ENCODE peak calls at places on chromosomes 12 and 14, in four cellular contexts. F is AG10803; C is stimulated activated CD4-positive, alpha-beta T cell treated with anti-CD3 and anti-CD28 coated beads, Interleukin-15, amount 100 ng/mL, for 1 hour; R is NAMALWA. D is an unnamed sample.

GRCh38 chr14:61328629-61329262 is 7.4 kb downstream of the PRKCH start:
- DNase-seq in F (no peak), C (no peak), R (no peak), D (no peak)

GRCh38 chr12:115185529-115185928 is 501.6 kb upstream of the TBX3 start:
- DNase-seq in F (peak), C (no peak), R (no peak), D (no peak)

GRCh38 chr12:24681570-24681969 is 267.3 kb downstream of the BCAT1 start:
- DNase-seq in F (no peak), C (no peak), R (no peak), D (no peak)

GRCh38 chr14:105500726-105501101 is 9.7 kb downstream of the TEDC1 start:
- DNase-seq in F (no peak), C (no peak), R (no peak), D (no peak)

GRCh38 chr12:76878045-76878898 is 547 bp downstream of the CSRP2 start:
- DNase-seq in F (no peak), C (peak), R (peak), D (no peak)

GRCh38 chr14:24237463-24237955 is 4.8 kb downstream of the GMPR2 start:
- DNase-seq in F (peak), C (no peak), R (no peak), D (no peak)

GRCh38 chr14:65073605-65074201 is 28.6 kb downstream of the MAX start:
- DNase-seq in F (no peak), C (no peak), R (no peak), D (no peak)

GRCh38 chr14:91350813-91351507 is 66.7 kb downstream of the CCDC88C start:
- DNase-seq in F (no peak), C (no peak), R (peak), D (peak)

GRCh38 chr14:24051162-24051788 is 534 bp upstream of the CARMIL3 start:
- DNase-seq in F (no peak), C (peak), R (no peak), D (no peak)

GRCh38 chr12:12731785-12732184 is 14.6 kb downstream of the CDKN1B start:
- DNase-seq in F (no peak), C (no peak), R (no peak), D (no peak)

GRCh38 chr14:32491413-32492016 is 162.4 kb downstream of the AKAP6 start:
- DNase-seq in F (no peak), C (no peak), R (no peak), D (no peak)

GRCh38 chr12:40105265-40105514 is 691 bp downstream of the SLC2A13 start:
- DNase-seq in F (peak), C (no peak), R (no peak), D (peak)

GRCh38 chr12:72365151-72365550 is 93.0 kb downstream of the TRHDE start:
- DNase-seq in F (no peak), C (no peak), R (no peak), D (no peak)

GRCh38 chr12:678747-679712 is 15.8 kb upstream of the NINJ2 start:
- DNase-seq in F (no peak), C (no peak), R (no peak), D (no peak)

GRCh38 chr14:100616854-100617714 is 29.9 kb upstream of the BEGAIN start:
- DNase-seq in F (no peak), C (no peak), R (no peak), D (peak)

GRCh38 chr14:72961579-72962335 is 35.5 kb downstream of the DCAF4 start:
- DNase-seq in F (peak), C (no peak), R (no peak), D (no peak)

GRCh38 chr12:115922952-115923564 is 354.4 kb downstream of the MED13L start:
- DNase-seq in F (no peak), C (no peak), R (peak), D (peak)

GRCh38 chr14:98736701-98737338 is 535.2 kb downstream of the BCL11B start:
- DNase-seq in F (no peak), C (no peak), R (no peak), D (no peak)

GRCh38 chr12:108332791-108333382 is 6.2 kb downstream of the CMKLR1 start:
- DNase-seq in F (no peak), C (no peak), R (no peak), D (peak)

GRCh38 chr12:42936991-42937390 is 347.4 kb upstream of the PRICKLE1 start:
- DNase-seq in F (no peak), C (no peak), R (no peak), D (no peak)

GRCh38 chr12:91239497-91239896 is 56.9 kb upstream of the DCN start:
- DNase-seq in F (no peak), C (no peak), R (no peak), D (no peak)

GRCh38 chr12:26226629-26227375 is 31.4 kb downstream of the SSPN start:
- DNase-seq in F (peak), C (no peak), R (no peak), D (no peak)

GRCh38 chr12:90677055-90677454 is 277.9 kb downstream of the CCER1 start:
- DNase-seq in F (no peak), C (no peak), R (no peak), D (no peak)

GRCh38 chr14:73238262-73238852 is 1.1 kb downstream of the PAPLN start:
- DNase-seq in F (peak), C (no peak), R (no peak), D (peak)

GRCh38 chr14:63843796-63844195 is 9.0 kb upstream of the SYNE2 start:
- DNase-seq in F (no peak), C (no peak), R (no peak), D (no peak)

GRCh38 chr12:128353271-128353670 is 86.3 kb downstream of the TMEM132C start:
- DNase-seq in F (no peak), C (no peak), R (no peak), D (no peak)